ENCODE peak calls at places on chromosomes 3 and 15, in seven cellular contexts. O is endodermal cell; Q is AG04450; V is T-helper 9 cell; W is CD4-positive, alpha-beta memory T cell; Y is AG09309; K is NCI-H524 treated with DMSO at 0.1 percent for 48 hours. G is an unnamed sample.

GRCh38 chr15:77816983-77817382 is 184.3 kb upstream of the LINGO1 start:
- DNase-seq in O (no peak), Q (no peak), V (no peak), W (no peak), Y (no peak), K (no peak), G (no peak)

GRCh38 chr3:95302044-95302443 is 1239.2 kb downstream of the NSUN3 start:
- DNase-seq in O (no peak), Q (peak; percentile 11), V (no peak), W (no peak), Y (no peak), K (no peak), G (peak; percentile 36)

GRCh38 chr3:3216401-3216800 is 36.9 kb upstream of the CRBN start:
- DNase-seq in O (no peak), Q (no peak), V (no peak), W (no peak), Y (no peak), K (no peak), G (no peak)

GRCh38 chr3:42088803-42089520 is 2.2 kb upstream of the TRAK1 start:
- DNase-seq in O (no peak), Q (no peak), V (no peak), W (no peak), Y (no peak), K (no peak), G (no peak)

GRCh38 chr15:72229076-72229946 is 1.7 kb downstream of the PKM start:
- DNase-seq in O (peak; percentile 50), Q (no peak), V (peak; percentile 28), W (peak; percentile 41), Y (no peak), K (no peak), G (peak; percentile 31)

GRCh38 chr15:90099868-90100854 is 2.1 kb downstream of the IDH2 start:
- DNase-seq in O (no peak), Q (no peak), V (no peak), W (no peak), Y (peak; percentile 84), K (peak; percentile 39), G (no peak)

GRCh38 chr3:18937574-18937973 is 210.7 kb upstream of the KCNH8 start:
- DNase-seq in O (no peak), Q (no peak), V (no peak), W (no peak), Y (no peak), K (no peak), G (no peak)

GRCh38 chr3:48597408-48597800 is 2.3 kb upstream of the COL7A1 start:
- DNase-seq in O (no peak), Q (no peak), V (no peak), W (no peak), Y (no peak), K (no peak), G (no peak)

GRCh38 chr15:44102675-44103254 is 92.3 kb downstream of the FRMD5 start:
- DNase-seq in O (no peak), Q (peak; percentile 94), V (no peak), W (no peak), Y (peak; percentile 92), K (no peak), G (peak; percentile 82)

GRCh38 chr15:78306176-78306774 is 6.9 kb upstream of the SKIC8 start:
- DNase-seq in O (no peak), Q (peak; percentile 27), V (no peak), W (no peak), Y (no peak), K (no peak), G (peak; percentile 70)

GRCh38 chr15:51483520-51483919 is 139.1 kb downstream of the DMXL2 start:
- DNase-seq in O (no peak), Q (no peak), V (no peak), W (no peak), Y (no peak), K (no peak), G (no peak)

GRCh38 chr15:36757189-36757814 is 177.9 kb downstream of the CDIN1 start:
- DNase-seq in O (no peak), Q (no peak), V (no peak), W (no peak), Y (no peak), K (no peak), G (no peak)

GRCh38 chr3:139299261-139300132 is 44.3 kb upstream of the MRPS22 start:
- DNase-seq in O (peak; percentile 82), Q (peak; percentile 32), V (no peak), W (no peak), Y (no peak), K (no peak), G (peak; percentile 82)

GRCh38 chr3:167880183-167880582 is 144.7 kb downstream of the SERPINI1 start:
- DNase-seq in O (no peak), Q (no peak), V (no peak), W (no peak), Y (no peak), K (no peak), G (no peak)

GRCh38 chr3:17799312-17799711 is 56.9 kb upstream of the TBC1D5 start:
- DNase-seq in O (no peak), Q (no peak), V (no peak), W (no peak), Y (no peak), K (no peak), G (no peak)

GRCh38 chr3:196645917-196646735 is 6.6 kb downstream of the NRROS start:
- DNase-seq in O (no peak), Q (no peak), V (no peak), W (no peak), Y (no peak), K (no peak), G (no peak)

GRCh38 chr15:32878342-32878741 is 160.5 kb downstream of the GREM1 start:
- DNase-seq in O (no peak), Q (no peak), V (no peak), W (no peak), Y (no peak), K (no peak), G (no peak)

GRCh38 chr15:100680726-100681125 is 78.3 kb downstream of the ASB7 start:
- DNase-seq in O (no peak), Q (no peak), V (no peak), W (no peak), Y (no peak), K (no peak), G (no peak)

GRCh38 chr3:188950832-188951489 is 220.8 kb upstream of the TPRG1 start:
- DNase-seq in O (no peak), Q (peak; percentile 92), V (no peak), W (no peak), Y (peak; percentile 91), K (no peak), G (peak; percentile 83)

GRCh38 chr15:38398134-38398533 is 55.8 kb upstream of the FAM98B start:
- DNase-seq in O (no peak), Q (peak; percentile 90), V (no peak), W (no peak), Y (peak; percentile 89), K (no peak), G (peak; percentile 90)

GRCh38 chr3:184632551-184632950 is 71.0 kb downstream of the EPHB3 start:
- DNase-seq in O (no peak), Q (no peak), V (no peak), W (no peak), Y (no peak), K (no peak), G (no peak)

GRCh38 chr3:50674349-50675178 is at the start of gene DOCK3:
- DNase-seq in O (peak; percentile 79), Q (no peak), V (peak; percentile 49), W (peak; percentile 70), Y (no peak), K (no peak), G (no peak)

GRCh38 chr3:195150194-195151118 is 120.5 kb downstream of the XXYLT1 start:
- DNase-seq in O (peak; percentile 80), Q (no peak), V (no peak), W (peak; percentile 29), Y (no peak), K (no peak), G (peak; percentile 64)

GRCh38 chr3:39435006-39435748 is 28.7 kb downstream of the RPSA start:
- DNase-seq in O (no peak), Q (no peak), V (no peak), W (no peak), Y (no peak), K (no peak), G (no peak)

GRCh38 chr3:14379842-14380241 is 22.6 kb upstream of the SLC6A6 start:
- DNase-seq in O (no peak), Q (no peak), V (no peak), W (no peak), Y (no peak), K (no peak), G (no peak)

GRCh38 chr15:96054029-96054428 is 276.5 kb upstream of the NR2F2 start:
- DNase-seq in O (peak; percentile 83), Q (no peak), V (no peak), W (no peak), Y (no peak), K (no peak), G (no peak)

GRCh38 chr3:73502609-73503560 is 121.9 kb downstream of the PDZRN3 start:
- DNase-seq in O (peak; percentile 90), Q (peak; percentile 85), V (peak; percentile 31), W (peak; percentile 34), Y (peak; percentile 80), K (peak; percentile 4), G (peak; percentile 49)

GRCh38 chr3:28575748-28576589 is 227.3 kb upstream of the AZI2 start:
- DNase-seq in O (peak; percentile 87), Q (no peak), V (no peak), W (no peak), Y (no peak), K (no peak), G (peak; percentile 34)

GRCh38 chr3:154151969-154152368 is 30.8 kb downstream of the ARHGEF26 start:
- DNase-seq in O (no peak), Q (peak; percentile 23), V (no peak), W (no peak), Y (peak; percentile 69), K (no peak), G (peak; percentile 52)

GRCh38 chr15:89809787-89810148 is 4.9 kb downstream of the ANPEP start:
- DNase-seq in O (no peak), Q (no peak), V (no peak), W (no peak), Y (no peak), K (no peak), G (no peak)

GRCh38 chr3:123688241-123688747 is 103.4 kb upstream of the HACD2 start:
- DNase-seq in O (no peak), Q (peak; percentile 69), V (no peak), W (no peak), Y (peak; percentile 87), K (no peak), G (peak; percentile 70)

GRCh38 chr3:124037332-124037731 is 45.4 kb upstream of the ROPN1 start:
- DNase-seq in O (no peak), Q (no peak), V (no peak), W (no peak), Y (no peak), K (no peak), G (no peak)

GRCh38 chr3:42503251-42503924 is 945 bp downstream of the VIPR1 start:
- DNase-seq in O (peak; percentile 35), Q (no peak), V (no peak), W (no peak), Y (no peak), K (no peak), G (no peak)

GRCh38 chr15:33068531-33068990 is 126.0 kb downstream of the FMN1 start:
- DNase-seq in O (peak; percentile 70), Q (no peak), V (no peak), W (no peak), Y (no peak), K (no peak), G (peak; percentile 71)

GRCh38 chr3:127970966-127971592 is 56.0 kb downstream of the KBTBD12 start:
- DNase-seq in O (peak; percentile 68), Q (peak; percentile 18), V (no peak), W (peak; percentile 9), Y (no peak), K (peak; percentile 46), G (no peak)

G was measured in SJSA1.